ENCODE peak calls at places on chromosomes 12 and 14, in five cellular contexts. V, Z, L, J and O are unnamed samples.

GRCh38 chr12:13135336-13136178 is 32.1 kb upstream of the GSG1 start:
- DNase-seq in V (no peak), Z (no peak), L (peak), J (peak), O (peak)

GRCh38 chr12:108333898-108334699 is 5.0 kb downstream of the CMKLR1 start:
- DNase-seq in V (no peak), Z (no peak), L (peak), J (peak), O (peak)

GRCh38 chr12:72264548-72265175 is 7.5 kb upstream of the TRHDE start:
- DNase-seq in V (peak), Z (peak), L (peak), J (no peak), O (peak)

GRCh38 chr12:100539209-100539608 is 34.3 kb upstream of the GAS2L3 start:
- DNase-seq in V (peak), Z (peak), L (no peak), J (no peak), O (peak)

GRCh38 chr12:51388066-51388799 is 3.0 kb downstream of the GALNT6 start:
- DNase-seq in V (peak), Z (no peak), L (peak), J (peak), O (no peak)

GRCh38 chr14:32761381-32761968 is 177.2 kb upstream of the NPAS3 start:
- DNase-seq in V (no peak), Z (no peak), L (peak), J (no peak), O (peak)

GRCh38 chr12:91781114-91781513 is 364.5 kb downstream of the BTG1 start:
- DNase-seq in V (no peak), Z (no peak), L (peak), J (no peak), O (no peak)

GRCh38 chr12:119444462-119445044 is 110.0 kb downstream of the CCDC60 start:
- DNase-seq in V (peak), Z (peak), L (peak), J (peak), O (peak)

GRCh38 chr12:14921218-14921617 is 17.1 kb downstream of the ERP27 start:
- DNase-seq in V (no peak), Z (no peak), L (no peak), J (no peak), O (no peak)

GRCh38 chr12:114916531-114916930 is 232.6 kb upstream of the TBX3 start:
- DNase-seq in V (no peak), Z (no peak), L (no peak), J (no peak), O (peak)

GRCh38 chr12:111024205-111024794 is 103.9 kb upstream of the MYL2 start:
- DNase-seq in V (peak), Z (peak), L (peak), J (peak), O (peak)

GRCh38 chr12:45989857-45990467 is 412 bp downstream of the SCAF11 start:
- DNase-seq in V (peak), Z (no peak), L (peak), J (peak), O (peak)

GRCh38 chr14:91835920-91836843 is 31.2 kb downstream of the TC2N start:
- DNase-seq in V (peak), Z (peak), L (no peak), J (no peak), O (peak)

GRCh38 chr12:66236969-66237368 is 48.0 kb downstream of the IRAK3 start:
- DNase-seq in V (no peak), Z (no peak), L (no peak), J (no peak), O (no peak)

GRCh38 chr12:57522887-57523705 is 472 bp downstream of the MBD6 start:
- DNase-seq in V (peak), Z (peak), L (peak), J (peak), O (peak)

GRCh38 chr12:78226763-78227162 is 396.1 kb downstream of the NAV3 start:
- DNase-seq in V (no peak), Z (no peak), L (no peak), J (no peak), O (no peak)

GRCh38 chr12:113908584-113909100 is 57.5 kb downstream of the RBM19 start:
- DNase-seq in V (no peak), Z (no peak), L (no peak), J (no peak), O (no peak)

GRCh38 chr12:51871918-51872688 is 15.8 kb upstream of the ANKRD33 start:
- DNase-seq in V (no peak), Z (no peak), L (no peak), J (no peak), O (no peak)